ENCODE peak calls at places on chromosomes 3 and 15, in four cellular contexts. One of them, this sample, is unnamed.
A peak's percentile ranks its signal among the peaks of the same experiment; 100 is the strongest.

GRCh38 chr15:90411176-90411575 is 23.1 kb downstream of the IQGAP1 start:
- DNase-seq in K562: no peak
- DNase-seq in DND-41: no peak
- DNase-seq in PC-3: no peak
- DNase-seq in this sample: no peak

GRCh38 chr3:23075478-23075877 is 127.6 kb upstream of the UBE2E2 start:
- DNase-seq in PC-3: no peak
- DNase-seq in DND-41: no peak
- DNase-seq in K562: no peak
- DNase-seq in this sample: peak; percentile 89

GRCh38 chr15:64426845-64427465 is 33.4 kb upstream of the ZNF609 start:
- DNase-seq in DND-41: no peak
- DNase-seq in PC-3: peak; percentile 51
- DNase-seq in K562: no peak
- DNase-seq in this sample: peak; percentile 16

GRCh38 chr3:11459147-11459837 is 184.4 kb downstream of the VGLL4 start:
- DNase-seq in K562: no peak
- DNase-seq in DND-41: no peak
- DNase-seq in PC-3: peak; percentile 56
- DNase-seq in this sample: peak; percentile 64

GRCh38 chr3:32335365-32336122 is 56.1 kb upstream of the CMTM7 start:
- DNase-seq in DND-41: no peak
- DNase-seq in K562: no peak
- DNase-seq in PC-3: no peak
- DNase-seq in this sample: no peak

GRCh38 chr15:31091531-31091930 is 10.0 kb downstream of the TRPM1 start:
- DNase-seq in K562: no peak
- DNase-seq in PC-3: peak; percentile 29
- DNase-seq in DND-41: no peak
- DNase-seq in this sample: peak; percentile 78

GRCh38 chr15:65189102-65189740 is 4.1 kb upstream of the CLPX start:
- DNase-seq in DND-41: peak; percentile 31
- DNase-seq in PC-3: peak; percentile 54
- DNase-seq in K562: peak; percentile 49
- DNase-seq in this sample: peak; percentile 35

GRCh38 chr15:39028069-39028468 is 463.5 kb upstream of the RASGRP1 start:
- DNase-seq in K562: no peak
- DNase-seq in DND-41: no peak
- DNase-seq in PC-3: peak; percentile 90
- DNase-seq in this sample: peak; percentile 65

GRCh38 chr15:45166792-45167630 is 20.8 kb downstream of the SHF start:
- DNase-seq in DND-41: peak; percentile 86
- DNase-seq in PC-3: peak; percentile 82
- DNase-seq in K562: peak; percentile 87
- DNase-seq in this sample: peak; percentile 69

GRCh38 chr15:34182942-34183341 is 27.0 kb downstream of the KATNBL1 start:
- DNase-seq in K562: no peak
- DNase-seq in PC-3: peak; percentile 27
- DNase-seq in DND-41: no peak
- DNase-seq in this sample: no peak

GRCh38 chr3:54202029-54202428 is 79.7 kb downstream of the CACNA2D3 start:
- DNase-seq in PC-3: no peak
- DNase-seq in DND-41: no peak
- DNase-seq in K562: no peak
- DNase-seq in this sample: no peak

GRCh38 chr3:111548060-111548459 is 6.1 kb downstream of the CD96 start:
- DNase-seq in PC-3: peak; percentile 23
- DNase-seq in DND-41: no peak
- DNase-seq in K562: no peak
- DNase-seq in this sample: no peak

GRCh38 chr3:49016414-49017228 is 1.8 kb downstream of the DALRD3 start:
- DNase-seq in K562: no peak
- DNase-seq in DND-41: no peak
- DNase-seq in PC-3: no peak
- DNase-seq in this sample: no peak

GRCh38 chr3:127368186-127369032 is 80.6 kb upstream of the PRR20G start:
- DNase-seq in PC-3: no peak
- DNase-seq in K562: no peak
- DNase-seq in DND-41: no peak
- DNase-seq in this sample: no peak

GRCh38 chr3:125121246-125122010 is 65.6 kb upstream of the HEG1 start:
- DNase-seq in PC-3: no peak
- DNase-seq in K562: no peak
- DNase-seq in DND-41: no peak
- DNase-seq in this sample: no peak

GRCh38 chr3:851098-851790 is 241.6 kb upstream of the CNTN6 start:
- DNase-seq in K562: no peak
- DNase-seq in DND-41: no peak
- DNase-seq in PC-3: peak; percentile 52
- DNase-seq in this sample: no peak

GRCh38 chr3:20104167-20104661 is 64.0 kb downstream of the KAT2B start:
- DNase-seq in PC-3: no peak
- DNase-seq in DND-41: peak; percentile 77
- DNase-seq in K562: no peak
- DNase-seq in this sample: no peak
- H2AFZ ChIP-seq in PC-3: no peak overlapping the region
- H2AFZ ChIP-seq in DND-41: no peak overlapping the region
- H2AFZ ChIP-seq in K562: no peak overlapping the region
- H2AFZ ChIP-seq in this sample: no peak overlapping the region

GRCh38 chr3:2823437-2824211 is 286.6 kb downstream of the IL5RA start:
- DNase-seq in K562: no peak
- DNase-seq in DND-41: no peak
- DNase-seq in PC-3: no peak
- DNase-seq in this sample: no peak
- H2AFZ ChIP-seq in K562: no peak overlapping the region
- H2AFZ ChIP-seq in DND-41: no peak overlapping the region
- H2AFZ ChIP-seq in PC-3: no peak overlapping the region
- H2AFZ ChIP-seq in this sample: no peak overlapping the region

GRCh38 chr15:82135645-82136044 is 89.8 kb upstream of the MEX3B start:
- DNase-seq in PC-3: no peak
- DNase-seq in K562: no peak
- DNase-seq in DND-41: no peak
- DNase-seq in this sample: peak; percentile 90
- H2AFZ ChIP-seq in PC-3: no peak overlapping the region
- H2AFZ ChIP-seq in K562: no peak overlapping the region
- H2AFZ ChIP-seq in DND-41: no peak overlapping the region
- H2AFZ ChIP-seq in this sample: peak overlapping the region; percentile 13

GRCh38 chr3:64344721-64345207 is 119.5 kb upstream of the PRICKLE2 start:
- DNase-seq in PC-3: peak; percentile 59
- DNase-seq in DND-41: no peak
- DNase-seq in K562: no peak
- DNase-seq in this sample: peak; percentile 86
- H2AFZ ChIP-seq in PC-3: peak overlapping the region; percentile 75
- H2AFZ ChIP-seq in DND-41: no peak overlapping the region
- H2AFZ ChIP-seq in K562: no peak overlapping the region
- H2AFZ ChIP-seq in this sample: peak overlapping the region; percentile 29

DNA sequence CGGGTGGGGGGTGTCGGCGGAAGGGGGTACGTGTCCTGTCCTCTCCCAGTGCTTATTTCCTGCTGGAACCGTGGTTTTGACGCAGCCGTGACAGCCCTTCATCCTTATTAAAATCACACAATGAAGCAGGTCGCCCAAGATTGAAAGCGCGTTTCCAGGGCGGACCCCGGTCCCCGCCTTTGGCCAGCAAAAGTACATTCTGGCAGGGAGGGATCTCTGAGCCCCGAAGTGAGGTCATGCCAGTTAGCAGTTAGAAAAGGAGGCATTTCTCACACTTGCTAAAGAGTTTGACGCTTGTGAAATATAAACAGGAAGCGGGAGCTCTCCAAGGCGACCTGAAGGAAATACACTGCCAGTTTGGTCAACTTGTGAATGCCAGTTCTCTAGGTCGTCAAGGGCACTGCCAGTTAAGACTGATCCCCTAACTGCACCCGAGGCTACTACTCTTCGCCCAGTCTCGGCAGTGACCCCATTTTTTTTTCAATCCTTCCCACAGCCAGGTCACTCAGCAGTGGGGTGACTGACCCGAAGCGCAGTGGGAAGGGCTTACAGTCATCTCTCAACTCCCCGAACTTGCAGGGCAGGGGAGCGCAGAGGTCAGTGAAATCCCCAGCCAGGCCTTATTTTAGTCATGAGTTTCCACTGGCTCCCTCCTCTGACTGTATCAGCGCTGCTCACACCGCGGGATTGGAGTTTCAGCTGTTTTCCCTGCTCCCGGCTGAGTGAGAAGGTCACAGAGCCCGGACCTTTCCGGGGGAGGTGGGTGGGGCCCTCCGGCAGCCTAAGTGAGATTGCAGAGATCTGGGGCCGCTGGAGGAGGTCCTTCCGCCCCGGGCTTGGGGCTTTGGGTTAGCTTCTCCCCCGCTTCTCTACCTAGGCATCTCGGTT is 2.0 kb upstream of the BHLHE40 start:
- DNase-seq in PC-3: peak; percentile 63
- DNase-seq in DND-41: peak; percentile 66
- DNase-seq in K562: peak; percentile 86
- DNase-seq in this sample: peak; percentile 82
- H2AFZ ChIP-seq in PC-3: peak overlapping the region; percentile 45
- H2AFZ ChIP-seq in DND-41: peak overlapping the region; percentile 73
- H2AFZ ChIP-seq in K562: peak overlapping the region; percentile 95
- H2AFZ ChIP-seq in this sample: peak overlapping the region; percentile 0